ENCODE peak calls at places on chromosomes 2 and 18, in nine cellular contexts. H is activated gamma-delta T cell treated with Interleukin-2 at 50 U/mL for 16 hours, E is aorta, P is left lobe of liver, V is caudate nucleus, I is HS-27A, Y is pons, T is neural crest cell, X is brain microvascular endothelial cell. F is an unnamed sample.
A peak's percentile ranks its signal among the peaks of the same experiment; 100 is the strongest.

GRCh38 chr2:183604065-183604464 is 479.8 kb downstream of the NUP35 start:
- DNase-seq in I (no peak), X (no peak), H (no peak), V (no peak), Y (no peak), T (no peak), P (no peak), E (no peak), F (no peak)

GRCh38 chr2:235187806-235188205 is 236.0 kb downstream of the SH3BP4 start:
- DNase-seq in X (no peak), V (no peak), Y (no peak), P (no peak), H (no peak), T (no peak), E (no peak), I (no peak), F (no peak)

GRCh38 chr18:55685638-55686037 is 97.6 kb upstream of the TCF4 start:
- DNase-seq in I (no peak), P (no peak), Y (no peak), T (no peak), H (no peak), X (no peak), E (no peak), V (no peak), F (no peak)

GRCh38 chr18:77062518-77063003 is 70.0 kb downstream of the MBP start:
- DNase-seq in X (peak; percentile 98), Y (no peak), T (no peak), I (no peak), P (no peak), H (peak; percentile 75), E (no peak), V (no peak), F (no peak)

GRCh38 chr2:68767031-68767961 is 32.7 kb downstream of the ARHGAP25 start:
- DNase-seq in Y (no peak), X (no peak), T (no peak), H (peak; percentile 60), P (no peak), E (no peak), V (no peak), I (no peak), F (no peak)

GRCh38 chr18:59035591-59035990 is 104.1 kb upstream of the SEC11C start:
- DNase-seq in H (no peak), X (no peak), T (no peak), I (no peak), P (no peak), Y (no peak), V (no peak), E (no peak), F (no peak)

GRCh38 chr2:197309369-197310231 is 980 bp downstream of the ANKRD44 start:
- DNase-seq in E (peak; percentile 78), Y (no peak), P (peak; percentile 52), I (no peak), H (peak; percentile 59), T (peak; percentile 14), X (no peak), V (no peak), F (no peak)

GRCh38 chr2:71719520-71720282 is 266.3 kb downstream of the DYSF start:
- DNase-seq in H (no peak), I (no peak), E (peak; percentile 66), V (no peak), Y (no peak), P (no peak), T (no peak), X (no peak), F (no peak)

GRCh38 chr2:23549051-23549450 is 164.1 kb downstream of the KLHL29 start:
- DNase-seq in V (no peak), Y (no peak), I (no peak), T (no peak), P (no peak), X (peak; percentile 31), H (no peak), E (no peak), F (no peak)

GRCh38 chr18:5900249-5900648 is 4.9 kb upstream of the TMEM200C start:
- DNase-seq in P (no peak), I (peak; percentile 17), E (no peak), Y (no peak), T (no peak), X (no peak), V (no peak), H (no peak), F (no peak)

GRCh38 chr2:172093416-172094318 is 8.4 kb downstream of the DLX1 start:
- DNase-seq in P (no peak), V (no peak), I (no peak), H (no peak), E (no peak), X (no peak), T (no peak), Y (no peak), F (no peak)

GRCh38 chr2:189252991-189253680 is 73.6 kb upstream of the COL5A2 start:
- DNase-seq in V (no peak), Y (no peak), P (no peak), T (no peak), E (no peak), H (no peak), I (no peak), X (no peak), F (no peak)

GRCh38 chr18:69538849-69539248 is 138.2 kb downstream of the DOK6 start:
- DNase-seq in P (no peak), X (no peak), V (no peak), E (no peak), T (no peak), H (no peak), I (no peak), Y (no peak), F (no peak)

GRCh38 chr2:42602218-42602936 is 33.9 kb downstream of the MTA3 start:
- DNase-seq in X (no peak), E (no peak), V (no peak), H (no peak), T (no peak), Y (no peak), I (no peak), P (no peak), F (no peak)

GRCh38 chr2:240480834-240481623 is 45.6 kb downstream of the GPC1 start:
- DNase-seq in Y (no peak), P (no peak), I (no peak), X (no peak), V (no peak), H (no peak), E (peak; percentile 60), T (no peak), F (no peak)

GRCh38 chr2:159317392-159318088 is 31.0 kb upstream of the WDSUB1 start:
- DNase-seq in H (no peak), E (no peak), X (no peak), Y (no peak), I (no peak), V (no peak), P (no peak), T (no peak), F (no peak)

GRCh38 chr2:127169066-127169660 is 50.9 kb downstream of the CYP27C1 start:
- DNase-seq in P (peak; percentile 27), H (no peak), V (no peak), I (no peak), T (no peak), X (no peak), E (no peak), Y (no peak), F (no peak)

GRCh38 chr2:30716117-30716900 is 90.9 kb downstream of the CAPN13 start:
- DNase-seq in T (no peak), H (no peak), Y (no peak), V (no peak), P (peak; percentile 33), X (no peak), E (no peak), I (no peak), F (no peak)

GRCh38 chr2:143581989-143582719 is 452.9 kb downstream of the ARHGAP15 start:
- DNase-seq in T (no peak), I (no peak), V (no peak), X (peak; percentile 46), Y (peak; percentile 90), H (no peak), E (no peak), P (no peak), F (no peak)

GRCh38 chr2:189254268-189254883 is 74.8 kb upstream of the COL5A2 start:
- DNase-seq in E (peak; percentile 81), I (no peak), H (no peak), P (no peak), Y (no peak), T (no peak), V (no peak), X (peak; percentile 30), F (no peak)

GRCh38 chr18:3055861-3056260 is 42.9 kb upstream of the LPIN2 start:
- DNase-seq in X (no peak), T (no peak), I (no peak), E (no peak), H (no peak), V (no peak), P (no peak), Y (no peak), F (no peak)

GRCh38 chr2:204108301-204108700 is 171.7 kb downstream of the ICOS start:
- DNase-seq in X (peak; percentile 2), P (no peak), V (no peak), T (peak; percentile 36), Y (peak; percentile 35), E (no peak), I (no peak), H (peak; percentile 43), F (no peak)

GRCh38 chr2:17162721-17163120 is 355.5 kb downstream of the RAD51AP2 start:
- DNase-seq in X (no peak), Y (no peak), P (no peak), H (no peak), V (no peak), I (no peak), T (no peak), E (no peak), F (no peak)